ENCODE peak calls at places on chromosomes 16 and 17, in five cellular contexts. C is T-helper 1 cell; B is AG08395; U is iris pigment epithelial cell; X is stimulated activated CD4-positive, alpha-beta T cell treated with anti-CD3 and anti-CD28 coated beads, Interleukin-1b, Interleukin-23, amount 100 ng/mL, for 24 hours. O is an unnamed sample.

GRCh38 chr17:77366206-77366557 is 225.4 kb downstream of the SEC14L1 start:
- DNase-seq in C (no peak), B (no peak), U (peak), X (no peak), O (no peak)

GRCh38 chr17:82648761-82649474 is 674 bp upstream of the WDR45B start:
- DNase-seq in C (no peak), B (peak), U (no peak), X (no peak), O (no peak)

GRCh38 chr17:15398736-15399331 is 57.4 kb upstream of the TEKT3 start:
- DNase-seq in C (no peak), B (peak), U (peak), X (no peak), O (no peak)

GRCh38 chr17:66313995-66314659 is 11.7 kb downstream of the PRKCA start:
- DNase-seq in C (no peak), B (no peak), U (no peak), X (no peak), O (no peak)

GRCh38 chr16:66342294-66342900 is 24.1 kb upstream of the CDH5 start:
- DNase-seq in C (no peak), B (peak), U (no peak), X (no peak), O (no peak)

GRCh38 chr17:81244358-81245023 is 5.4 kb downstream of the NDUFAF8 start:
- DNase-seq in C (no peak), B (no peak), U (no peak), X (no peak), O (no peak)

GRCh38 chr16:67605641-67606040 is 39.3 kb upstream of the CARMIL2 start:
- DNase-seq in C (no peak), B (no peak), U (no peak), X (no peak), O (no peak)

GRCh38 chr17:20009302-20010098 is at the start of gene SPECC1:
- DNase-seq in C (peak), B (peak), U (peak), X (peak), O (no peak)

GRCh38 chr17:57747221-57748017 is 2.3 kb upstream of the CCDC182 start:
- DNase-seq in C (no peak), B (peak), U (peak), X (no peak), O (peak)

GRCh38 chr16:88478115-88478514 is 25.0 kb downstream of the ZFPM1 start:
- DNase-seq in C (no peak), B (no peak), U (no peak), X (no peak), O (no peak)

GRCh38 chr17:82678265-82678891 is 20.1 kb downstream of the RAB40B start:
- DNase-seq in C (no peak), B (no peak), U (no peak), X (no peak), O (no peak)

GRCh38 chr17:60857521-60857920 is 179.9 kb downstream of the BCAS3 start:
- DNase-seq in C (no peak), B (no peak), U (no peak), X (no peak), O (no peak)

GRCh38 chr17:21345236-21345635 is 30.9 kb upstream of the KCNJ12 start:
- DNase-seq in C (no peak), B (no peak), U (no peak), X (no peak), O (peak)

GRCh38 chr17:48051278-48051677 is 3.1 kb downstream of the NFE2L1 start:
- DNase-seq in C (no peak), B (no peak), U (no peak), X (no peak), O (no peak)

GRCh38 chr17:10025976-10026785 is 121.1 kb upstream of the RCVRN start:
- DNase-seq in C (no peak), B (no peak), U (no peak), X (no peak), O (no peak)

GRCh38 chr16:87484487-87485331 is 8.1 kb downstream of the ZCCHC14 start:
- DNase-seq in C (no peak), B (no peak), U (no peak), X (no peak), O (no peak)

GRCh38 chr16:89341274-89341673 is 123.8 kb downstream of the ZNF778 start:
- DNase-seq in C (no peak), B (no peak), U (no peak), X (no peak), O (no peak)

GRCh38 chr17:63519972-63520882 is 2.9 kb upstream of the KCNH6 start:
- DNase-seq in C (no peak), B (no peak), U (no peak), X (no peak), O (no peak)

GRCh38 chr17:42697108-42697811 is 14.9 kb downstream of the CNTNAP1 start:
- DNase-seq in C (no peak), B (no peak), U (no peak), X (no peak), O (no peak)

GRCh38 chr17:60538726-60539125 is 12.7 kb upstream of the APPBP2 start:
- DNase-seq in C (no peak), B (no peak), U (no peak), X (no peak), O (no peak)

GRCh38 chr17:14553847-14554246 is 253.0 kb downstream of the HS3ST3B1 start:
- DNase-seq in C (no peak), B (no peak), U (no peak), X (no peak), O (no peak)

GRCh38 chr17:1759529-1759928 is 2.3 kb upstream of the SERPINF1 start:
- DNase-seq in C (no peak), B (no peak), U (peak), X (no peak), O (no peak)

GRCh38 chr17:31067699-31068184 is 27.0 kb upstream of the NF1 start:
- DNase-seq in C (no peak), B (peak), U (peak), X (no peak), O (peak)

GRCh38 chr17:45048795-45049563 is 2.5 kb downstream of the DCAKD start:
- DNase-seq in C (no peak), B (no peak), U (no peak), X (no peak), O (no peak)

GRCh38 chr16:80824623-80825364 is 20.4 kb upstream of the CDYL2 start:
- DNase-seq in C (no peak), B (peak), U (peak), X (no peak), O (peak)

GRCh38 chr17:76742958-76743357 is 5.0 kb downstream of the MFSD11 start:
- DNase-seq in C (no peak), B (no peak), U (peak), X (no peak), O (no peak)

GRCh38 chr17:78557598-78558039 is 19.6 kb downstream of the DNAH17 start:
- DNase-seq in C (no peak), B (peak), U (peak), X (no peak), O (no peak)

GRCh38 chr17:35947156-35947585 is 3.7 kb upstream of the LYZL6 start:
- DNase-seq in C (no peak), B (peak), U (peak), X (no peak), O (no peak)

GRCh38 chr16:5003828-5004227 is 29.9 kb downstream of the NAGPA start:
- DNase-seq in C (no peak), B (no peak), U (no peak), X (no peak), O (no peak)

GRCh38 chr16:2340564-2341455 is at the start of gene ABCA3:
- DNase-seq in C (peak), B (peak), U (peak), X (peak), O (peak)

GRCh38 chr17:78658281-78658785 is 81.1 kb upstream of the DNAH17 start:
- DNase-seq in C (no peak), B (peak), U (no peak), X (no peak), O (no peak)

GRCh38 chr17:43532581-43532980 is 13.6 kb downstream of the ETV4 start:
- DNase-seq in C (no peak), B (no peak), U (no peak), X (no peak), O (no peak)

GRCh38 chr16:70677499-70678120 is 8.2 kb downstream of the MTSS2 start:
- DNase-seq in C (no peak), B (no peak), U (no peak), X (no peak), O (no peak)